ENCODE peak calls at places on chromosomes 6 and 20, in six cellular contexts. M is left ventricle myocardium inferior, E is ovary, D is BJ, Y is endothelial cell, W is nephron progenitor cell. H is an unnamed sample.

GRCh38 chr20:62603021-62603906 is 39.0 kb upstream of the SLCO4A1 start:
- DNase-seq in M (peak), E (peak), D (no peak), Y (no peak), W (no peak), H (no peak)

GRCh38 chr6:149384464-149384863 is 15.6 kb upstream of the SUMO4 start:
- DNase-seq in M (no peak), E (no peak), D (no peak), Y (no peak), W (no peak), H (no peak)

GRCh38 chr20:46831633-46832011 is 63.0 kb upstream of the EYA2 start:
- DNase-seq in M (no peak), E (no peak), D (no peak), Y (no peak), W (no peak), H (no peak)

GRCh38 chr6:78611886-78612480 is 255.4 kb upstream of the IRAK1BP1 start:
- DNase-seq in M (no peak), E (no peak), D (no peak), Y (no peak), W (no peak), H (no peak)

GRCh38 chr20:63098195-63098810 is 91.5 kb upstream of the BHLHE23 start:
- DNase-seq in M (no peak), E (no peak), D (no peak), Y (no peak), W (no peak), H (no peak)

GRCh38 chr6:3312604-3313167 is 53.9 kb downstream of the PSMG4 start:
- DNase-seq in M (no peak), E (no peak), D (no peak), Y (no peak), W (no peak), H (peak)

GRCh38 chr6:165001502-165002157 is 307.8 kb downstream of the C6orf118 start:
- DNase-seq in M (no peak), E (no peak), D (no peak), Y (no peak), W (no peak), H (no peak)

GRCh38 chr6:33620584-33621395 is at the start of gene ITPR3:
- DNase-seq in M (peak), E (peak), D (no peak), Y (peak), W (peak), H (no peak)

GRCh38 chr20:9223296-9223695 is 154.4 kb downstream of the PLCB4 start:
- DNase-seq in M (no peak), E (no peak), D (no peak), Y (no peak), W (no peak), H (no peak)

GRCh38 chr20:61799394-61799923 is 266.2 kb downstream of the TAF4 start:
- DNase-seq in M (no peak), E (no peak), D (no peak), Y (no peak), W (no peak), H (peak)

GRCh38 chr6:52389264-52389625 is 27.3 kb downstream of the PAQR8 start:
- DNase-seq in M (no peak), E (no peak), D (no peak), Y (no peak), W (no peak), H (no peak)

GRCh38 chr6:27280540-27281000 is 31.5 kb downstream of the POM121L2 start:
- DNase-seq in M (no peak), E (no peak), D (no peak), Y (peak), W (peak), H (no peak)

GRCh38 chr20:62487125-62487524 is 11.3 kb upstream of the GATA5 start:
- DNase-seq in M (no peak), E (no peak), D (no peak), Y (no peak), W (no peak), H (no peak)

GRCh38 chr20:10667077-10667401 is 6.8 kb downstream of the JAG1 start:
- DNase-seq in M (no peak), E (no peak), D (no peak), Y (no peak), W (no peak), H (no peak)

GRCh38 chr6:35356391-35356790 is 14.0 kb downstream of the PPARD start:
- DNase-seq in M (no peak), E (peak), D (no peak), Y (no peak), W (no peak), H (no peak)

GRCh38 chr6:54109611-54110010 is 1.6 kb upstream of the MLIP start:
- DNase-seq in M (no peak), E (no peak), D (no peak), Y (no peak), W (no peak), H (no peak)
- TF ChIP-seq CTCF in M (no peak), E (no peak), D (no peak), Y (no peak), W (no peak), H (no peak)

DNA sequence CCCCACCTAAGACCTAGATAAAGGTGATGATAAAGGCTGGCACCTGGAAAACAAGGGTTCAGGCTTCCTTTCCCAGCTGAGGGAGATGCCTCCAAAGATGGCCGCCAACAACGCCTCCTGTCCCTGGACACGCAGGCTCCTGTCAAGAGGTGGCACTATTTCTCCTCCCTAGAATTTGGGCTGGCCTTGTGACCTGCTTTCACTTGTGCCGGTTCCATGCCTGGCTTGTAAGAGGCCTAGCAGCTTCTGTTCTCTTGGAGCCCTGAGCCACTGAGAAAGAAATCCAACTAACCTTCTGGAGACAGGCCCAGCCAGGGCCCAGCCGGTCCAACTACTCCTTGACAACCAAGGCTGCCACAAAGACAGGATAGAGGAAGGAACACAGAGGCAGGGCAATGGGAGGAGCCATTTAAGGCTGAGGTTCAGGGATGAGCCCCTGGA is 60.2 kb upstream of the RALY start:
- DNase-seq in M (peak), E (peak), D (no peak), Y (peak), W (peak), H (no peak)
- TF ChIP-seq CTCF in M (peak), E (no peak), D (peak), Y (no peak), W (peak), H (peak)

DNA sequence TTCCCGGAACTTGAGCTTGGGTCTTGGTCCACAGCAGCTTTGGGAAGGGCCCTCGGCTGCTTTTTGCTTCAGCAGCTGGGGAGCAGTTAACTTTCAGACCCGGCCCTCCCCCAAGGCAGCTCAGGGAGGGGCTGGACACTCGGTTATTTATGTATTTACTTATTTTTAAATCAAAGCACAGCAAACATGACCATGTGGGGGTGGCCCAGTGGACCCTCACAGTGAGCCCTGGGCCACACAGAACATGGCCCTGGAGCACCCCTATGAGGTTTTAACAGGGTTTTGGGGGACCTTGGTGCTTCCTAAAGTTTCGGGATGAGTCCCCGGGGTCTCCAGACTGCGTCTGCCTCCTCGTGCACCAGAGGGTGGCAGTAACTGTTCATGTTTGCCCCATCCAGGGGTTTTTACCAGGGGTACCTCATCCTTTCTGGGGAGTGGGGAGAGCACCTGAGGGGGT is 26.6 kb upstream of the NPBWR2 start:
- DNase-seq in M (no peak), E (no peak), D (no peak), Y (no peak), W (peak), H (peak)
- TF ChIP-seq CTCF in M (peak), E (no peak), D (no peak), Y (no peak), W (no peak), H (peak)

GRCh38 chr6:13373488-13373886 is 45.1 kb upstream of the TBC1D7 start:
- DNase-seq in M (no peak), E (no peak), D (no peak), Y (no peak), W (no peak), H (no peak)

GRCh38 chr6:13373919-13374318 is 45.6 kb upstream of the TBC1D7 start:
- DNase-seq in M (no peak), E (no peak), D (no peak), Y (no peak), W (no peak), H (no peak)

GRCh38 chr6:13377054-13377758 is 48.9 kb upstream of the TBC1D7 start:
- DNase-seq in M (no peak), E (no peak), D (no peak), Y (no peak), W (no peak), H (no peak)

GRCh38 chr6:13372688-13373487 is 44.6 kb upstream of the TBC1D7 start:
- DNase-seq in M (no peak), E (no peak), D (no peak), Y (no peak), W (no peak), H (no peak)

DNA sequence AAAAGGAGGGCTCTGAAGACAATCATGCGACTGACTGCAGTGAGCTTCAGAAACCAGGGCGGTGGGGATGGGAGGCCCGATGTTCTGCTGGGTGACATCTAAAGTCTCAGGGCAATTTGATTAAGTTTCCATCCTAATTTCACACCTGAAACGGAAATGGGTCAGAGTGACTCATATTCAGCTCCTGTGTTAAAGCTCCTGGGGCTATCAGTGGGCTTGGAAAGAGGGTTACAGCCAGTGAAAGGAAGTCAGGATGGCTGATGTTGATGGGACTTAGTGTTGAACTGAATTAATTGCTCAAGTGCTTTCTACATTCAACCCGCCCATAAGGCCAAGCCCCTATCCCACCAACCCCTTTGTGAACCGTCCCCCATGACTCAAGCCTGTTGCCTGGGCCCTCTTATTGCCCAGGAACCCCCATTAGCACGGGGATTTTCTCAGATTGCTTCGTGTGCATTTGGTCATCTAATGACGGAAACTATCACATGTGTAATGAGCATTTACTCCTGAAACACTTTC is 47.1 kb upstream of the TBC1D7 start:
- DNase-seq in M (no peak), E (no peak), D (no peak), Y (no peak), W (no peak), H (no peak)
- TF ChIP-seq CTCF in M (no peak), E (no peak), D (no peak), Y (no peak), W (no peak), H (no peak)

GRCh38 chr6:128554302-128554701 is 33.9 kb upstream of the PTPRK start:
- DNase-seq in M (no peak), E (no peak), D (no peak), Y (no peak), W (no peak), H (no peak)
- TF ChIP-seq CTCF in M (peak), E (no peak), D (no peak), Y (no peak), W (no peak), H (peak)

GRCh38 chr6:161498359-161498758 is 224.5 kb upstream of the AGPAT4 start:
- DNase-seq in M (no peak), E (no peak), D (no peak), Y (peak), W (peak), H (no peak)
- TF ChIP-seq CTCF in M (peak), E (no peak), D (peak), Y (no peak), W (no peak), H (peak)

GRCh38 chr6:111642463-111643158 is 36.9 kb upstream of the TRAF3IP2 start:
- DNase-seq in M (peak), E (peak), D (no peak), Y (peak), W (peak), H (no peak)

GRCh38 chr6:111646034-111646433 is 40.4 kb upstream of the TRAF3IP2 start:
- DNase-seq in M (no peak), E (no peak), D (no peak), Y (no peak), W (no peak), H (no peak)

GRCh38 chr6:111646942-111647341 is 41.3 kb upstream of the TRAF3IP2 start:
- DNase-seq in M (peak), E (no peak), D (peak), Y (no peak), W (no peak), H (no peak)

GRCh38 chr6:111648100-111648499 is 42.4 kb upstream of the TRAF3IP2 start:
- DNase-seq in M (no peak), E (no peak), D (no peak), Y (no peak), W (no peak), H (no peak)

DNA sequence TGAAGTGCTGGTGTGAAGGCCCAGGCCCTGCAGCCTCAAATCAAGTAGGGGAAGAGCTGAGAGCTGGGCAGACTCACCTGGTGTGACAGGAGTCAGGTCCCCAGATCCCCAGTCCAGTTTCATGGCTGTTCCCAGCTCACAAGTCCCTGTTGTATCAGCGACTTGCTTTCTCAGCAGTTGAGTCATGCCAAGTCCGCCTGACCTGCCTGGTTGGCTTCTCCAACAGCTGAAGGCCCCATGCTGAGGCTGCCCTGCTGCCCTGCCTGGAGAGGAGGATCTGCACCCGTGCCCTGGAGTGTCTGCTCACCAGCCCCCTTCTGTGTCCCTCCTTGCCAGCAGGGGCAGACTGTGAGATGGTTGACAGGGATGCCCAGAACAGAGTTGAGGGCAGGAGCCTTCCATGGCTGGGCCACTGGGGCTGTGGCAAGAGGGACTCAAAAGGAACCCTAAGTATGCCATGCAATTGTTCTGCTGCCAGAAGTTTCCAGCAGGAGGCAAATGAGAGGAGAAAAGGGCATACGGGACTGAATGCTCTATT is 39.3 kb upstream of the TRAF3IP2 start:
- DNase-seq in M (no peak), E (no peak), D (no peak), Y (no peak), W (no peak), H (no peak)
- TF ChIP-seq CTCF in M (no peak), E (no peak), D (no peak), Y (no peak), W (no peak), H (no peak)

GRCh38 chr6:43120938-43121913 is 45.1 kb downstream of the PTK7 start:
- DNase-seq in M (peak), E (peak), D (peak), Y (no peak), W (no peak), H (peak)
- TF ChIP-seq CTCF in M (no peak), E (no peak), D (peak), Y (no peak), W (no peak), H (peak)

DNA sequence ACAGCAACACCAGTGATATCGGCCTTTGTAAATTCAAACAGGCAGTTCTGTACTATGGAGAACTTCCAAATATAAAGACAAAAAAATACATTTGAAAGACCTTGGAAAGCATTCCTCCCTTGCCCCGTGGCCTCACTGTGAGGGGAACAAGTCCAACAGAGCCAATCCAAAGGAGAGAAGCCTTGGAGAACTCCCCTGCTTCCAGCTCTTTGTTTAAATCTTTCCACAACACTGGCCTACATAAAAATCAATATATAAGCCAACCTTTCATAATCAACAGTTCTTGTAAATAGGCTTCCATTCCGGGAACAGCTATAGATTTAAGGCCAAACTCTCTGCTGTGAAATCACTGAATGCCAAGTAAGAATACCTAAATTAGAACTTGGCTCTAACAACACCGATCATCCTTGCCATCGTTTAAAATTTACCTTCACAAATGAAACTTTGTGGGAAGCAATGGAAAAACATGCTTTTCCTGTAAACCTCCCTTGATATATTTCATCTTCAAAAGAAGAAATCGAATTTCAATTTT is 242.1 kb downstream of the HACE1 start:
- DNase-seq in M (no peak), E (no peak), D (no peak), Y (no peak), W (no peak), H (no peak)
- TF ChIP-seq CTCF in M (no peak), E (no peak), D (no peak), Y (no peak), W (no peak), H (no peak)

H was measured in chondrocyte.